ENCODE peak calls at places on chromosomes 13 and 19, in seven cellular contexts. One of them, this sample, is unnamed.

GRCh38 chr19:5120321-5120720 is 151.4 kb downstream of the KDM4B start:
- DNase-seq in neuronal stem cell: no peak
- DNase-seq in fibroblast of villous mesenchyme: no peak
- DNase-seq in stimulated activated CD4-positive, alpha-beta T cell treated with anti-CD3 and anti-CD28 coated beads, Interleukin-1b, Interleukin-23, amount 100 ng/mL, for 24 hours: no peak
- DNase-seq in AG09309: no peak
- DNase-seq in AG08395: no peak
- DNase-seq in HT1080: no peak
- DNase-seq in this sample: no peak

GRCh38 chr19:29393915-29394460 is 131.8 kb upstream of the VSTM2B start:
- DNase-seq in neuronal stem cell: no peak
- DNase-seq in fibroblast of villous mesenchyme: no peak
- DNase-seq in stimulated activated CD4-positive, alpha-beta T cell treated with anti-CD3 and anti-CD28 coated beads, Interleukin-1b, Interleukin-23, amount 100 ng/mL, for 24 hours: no peak
- DNase-seq in AG09309: no peak
- DNase-seq in AG08395: no peak
- DNase-seq in HT1080: no peak
- DNase-seq in this sample: no peak

GRCh38 chr13:98842858-98843481 is 90.5 kb upstream of the SLC15A1 start:
- DNase-seq in neuronal stem cell: peak
- DNase-seq in fibroblast of villous mesenchyme: peak
- DNase-seq in stimulated activated CD4-positive, alpha-beta T cell treated with anti-CD3 and anti-CD28 coated beads, Interleukin-1b, Interleukin-23, amount 100 ng/mL, for 24 hours: peak
- DNase-seq in AG09309: peak
- DNase-seq in AG08395: peak
- DNase-seq in HT1080: peak
- DNase-seq in this sample: peak

GRCh38 chr19:3176715-3177501 is 1.7 kb upstream of the S1PR4 start:
- DNase-seq in neuronal stem cell: no peak
- DNase-seq in fibroblast of villous mesenchyme: peak
- DNase-seq in stimulated activated CD4-positive, alpha-beta T cell treated with anti-CD3 and anti-CD28 coated beads, Interleukin-1b, Interleukin-23, amount 100 ng/mL, for 24 hours: peak
- DNase-seq in AG09309: peak
- DNase-seq in AG08395: peak
- DNase-seq in HT1080: peak
- DNase-seq in this sample: peak

GRCh38 chr13:69589531-69589930 is 518.1 kb upstream of the ATXN8OS start:
- DNase-seq in neuronal stem cell: no peak
- DNase-seq in fibroblast of villous mesenchyme: no peak
- DNase-seq in stimulated activated CD4-positive, alpha-beta T cell treated with anti-CD3 and anti-CD28 coated beads, Interleukin-1b, Interleukin-23, amount 100 ng/mL, for 24 hours: no peak
- DNase-seq in AG09309: no peak
- DNase-seq in AG08395: no peak
- DNase-seq in HT1080: no peak
- DNase-seq in this sample: no peak

GRCh38 chr13:106049171-106049570 is 486.3 kb downstream of the EFNB2 start:
- DNase-seq in neuronal stem cell: no peak
- DNase-seq in fibroblast of villous mesenchyme: no peak
- DNase-seq in stimulated activated CD4-positive, alpha-beta T cell treated with anti-CD3 and anti-CD28 coated beads, Interleukin-1b, Interleukin-23, amount 100 ng/mL, for 24 hours: no peak
- DNase-seq in AG09309: no peak
- DNase-seq in AG08395: no peak
- DNase-seq in HT1080: no peak
- DNase-seq in this sample: no peak

GRCh38 chr19:54364775-54365257 is at the start of gene LAIR1:
- DNase-seq in neuronal stem cell: no peak
- DNase-seq in fibroblast of villous mesenchyme: no peak
- DNase-seq in stimulated activated CD4-positive, alpha-beta T cell treated with anti-CD3 and anti-CD28 coated beads, Interleukin-1b, Interleukin-23, amount 100 ng/mL, for 24 hours: peak
- DNase-seq in AG09309: no peak
- DNase-seq in AG08395: no peak
- DNase-seq in HT1080: no peak
- DNase-seq in this sample: no peak

GRCh38 chr19:44113784-44114390 is 688 bp downstream of the ZNF225 start:
- DNase-seq in neuronal stem cell: peak
- DNase-seq in fibroblast of villous mesenchyme: no peak
- DNase-seq in stimulated activated CD4-positive, alpha-beta T cell treated with anti-CD3 and anti-CD28 coated beads, Interleukin-1b, Interleukin-23, amount 100 ng/mL, for 24 hours: no peak
- DNase-seq in AG09309: no peak
- DNase-seq in AG08395: peak
- DNase-seq in HT1080: no peak
- DNase-seq in this sample: peak

GRCh38 chr19:38920529-38921419 is 8.8 kb upstream of the CCER2 start:
- DNase-seq in neuronal stem cell: no peak
- DNase-seq in fibroblast of villous mesenchyme: no peak
- DNase-seq in stimulated activated CD4-positive, alpha-beta T cell treated with anti-CD3 and anti-CD28 coated beads, Interleukin-1b, Interleukin-23, amount 100 ng/mL, for 24 hours: no peak
- DNase-seq in AG09309: no peak
- DNase-seq in AG08395: no peak
- DNase-seq in HT1080: no peak
- DNase-seq in this sample: no peak